ENCODE peak calls at places on chromosomes 13 and 19, in nine cellular contexts. X, D, B, K, S, C, O, Q and Z are unnamed samples.

GRCh38 chr19:21698215-21698614 is 69.2 kb downstream of the ZNF100 start:
- DNase-seq in X (no peak), D (no peak), B (no peak), K (no peak), S (no peak), C (peak), O (peak), Q (no peak), Z (no peak)

GRCh38 chr19:35404879-35405622 is 34.2 kb downstream of the GPR42 start:
- DNase-seq in X (peak), D (no peak), B (peak), K (no peak), S (no peak), C (peak), O (no peak), Q (no peak), Z (no peak)

GRCh38 chr13:23696610-23697009 is 126.4 kb downstream of the TNFRSF19 start:
- DNase-seq in X (no peak), D (no peak), B (no peak), K (no peak), S (no peak), C (no peak), O (no peak), Q (no peak), Z (no peak)

GRCh38 chr13:41544824-41545707 is 87.7 kb downstream of the RGCC start:
- DNase-seq in X (no peak), D (no peak), B (no peak), K (no peak), S (no peak), C (no peak), O (no peak), Q (no peak), Z (no peak)

GRCh38 chr13:34340534-34340933 is 522.6 kb downstream of the RFC3 start:
- DNase-seq in X (no peak), D (no peak), B (peak), K (no peak), S (no peak), C (no peak), O (no peak), Q (peak), Z (no peak)

GRCh38 chr13:50065712-50066111 is 50.5 kb downstream of the KCNRG start:
- DNase-seq in X (no peak), D (no peak), B (no peak), K (no peak), S (no peak), C (no peak), O (no peak), Q (no peak), Z (no peak)

GRCh38 chr13:25249001-25249543 is 38.2 kb downstream of the MTMR6 start:
- DNase-seq in X (no peak), D (no peak), B (peak), K (no peak), S (no peak), C (no peak), O (peak), Q (no peak), Z (no peak)

GRCh38 chr19:48121909-48122371 is 11.3 kb upstream of the PLA2G4C start:
- DNase-seq in X (no peak), D (no peak), B (no peak), K (no peak), S (peak), C (no peak), O (no peak), Q (peak), Z (peak)

GRCh38 chr13:99008577-99008976 is 30.7 kb upstream of the DOCK9 start:
- DNase-seq in X (no peak), D (no peak), B (no peak), K (no peak), S (no peak), C (no peak), O (peak), Q (no peak), Z (no peak)

GRCh38 chr19:47699360-47699917 is 13.8 kb upstream of the EHD2 start:
- DNase-seq in X (peak), D (no peak), B (peak), K (peak), S (peak), C (peak), O (peak), Q (no peak), Z (peak)

GRCh38 chr19:29664753-29665214 is 477 bp upstream of the PLEKHF1 start:
- DNase-seq in X (no peak), D (no peak), B (no peak), K (no peak), S (no peak), C (no peak), O (no peak), Q (no peak), Z (no peak)

GRCh38 chr13:96940961-96941360 is 53.3 kb downstream of the OXGR1 start:
- DNase-seq in X (no peak), D (no peak), B (no peak), K (no peak), S (no peak), C (no peak), O (no peak), Q (no peak), Z (no peak)

GRCh38 chr19:47161876-47162489 is 31.3 kb downstream of the SAE1 start:
- DNase-seq in X (no peak), D (no peak), B (no peak), K (no peak), S (no peak), C (no peak), O (no peak), Q (no peak), Z (no peak)

GRCh38 chr13:59513686-59514085 is 650.0 kb downstream of the DIAPH3 start:
- DNase-seq in X (no peak), D (no peak), B (no peak), K (no peak), S (no peak), C (no peak), O (no peak), Q (no peak), Z (no peak)

GRCh38 chr13:113110048-113110851 is 4.7 kb downstream of the F7 start:
- DNase-seq in X (peak), D (peak), B (no peak), K (peak), S (no peak), C (no peak), O (no peak), Q (no peak), Z (peak)

GRCh38 chr19:41325947-41326706 is 16.2 kb downstream of the CCDC97 start:
- DNase-seq in X (no peak), D (peak), B (no peak), K (no peak), S (no peak), C (no peak), O (no peak), Q (no peak), Z (peak)

GRCh38 chr19:38251564-38252051 is 4.6 kb downstream of the PPP1R14A start:
- DNase-seq in X (peak), D (peak), B (no peak), K (peak), S (no peak), C (no peak), O (no peak), Q (no peak), Z (no peak)

GRCh38 chr19:14545716-14546082 is 16.3 kb downstream of the TECR start:
- DNase-seq in X (no peak), D (no peak), B (no peak), K (no peak), S (no peak), C (no peak), O (no peak), Q (no peak), Z (no peak)

GRCh38 chr13:75214846-75215245 is 267.1 kb downstream of the TBC1D4 start:
- DNase-seq in X (no peak), D (no peak), B (no peak), K (no peak), S (no peak), C (no peak), O (no peak), Q (no peak), Z (no peak)

GRCh38 chr19:16830679-16831078 is 1.5 kb downstream of the SIN3B start:
- DNase-seq in X (no peak), D (no peak), B (no peak), K (no peak), S (no peak), C (no peak), O (no peak), Q (no peak), Z (no peak)

GRCh38 chr13:23715092-23715761 is 145.0 kb downstream of the TNFRSF19 start:
- DNase-seq in X (no peak), D (no peak), B (no peak), K (no peak), S (no peak), C (no peak), O (no peak), Q (no peak), Z (no peak)

GRCh38 chr13:51524312-51524711 is 60.0 kb upstream of the WDFY2 start:
- DNase-seq in X (no peak), D (peak), B (peak), K (no peak), S (no peak), C (no peak), O (no peak), Q (no peak), Z (no peak)

GRCh38 chr13:61508936-61509335 is 93.3 kb upstream of the PCDH20 start:
- DNase-seq in X (no peak), D (no peak), B (no peak), K (no peak), S (no peak), C (no peak), O (no peak), Q (no peak), Z (no peak)

GRCh38 chr19:15622991-15623390 is 8.0 kb downstream of the CYP4F8 start:
- DNase-seq in X (no peak), D (no peak), B (no peak), K (no peak), S (no peak), C (no peak), O (no peak), Q (no peak), Z (no peak)

GRCh38 chr13:97753269-97753668 is 200.2 kb upstream of the IPO5 start:
- DNase-seq in X (no peak), D (no peak), B (no peak), K (no peak), S (no peak), C (no peak), O (no peak), Q (no peak), Z (no peak)

GRCh38 chr19:839146-839872 is 1.5 kb upstream of the PRTN3 start:
- DNase-seq in X (no peak), D (no peak), B (no peak), K (no peak), S (no peak), C (no peak), O (peak), Q (no peak), Z (no peak)

GRCh38 chr13:92823059-92823458 is 403.5 kb upstream of the GPC6 start:
- DNase-seq in X (no peak), D (no peak), B (no peak), K (no peak), S (no peak), C (no peak), O (no peak), Q (no peak), Z (no peak)

GRCh38 chr13:97712770-97713169 is 240.7 kb upstream of the IPO5 start:
- DNase-seq in X (no peak), D (no peak), B (no peak), K (no peak), S (no peak), C (no peak), O (no peak), Q (no peak), Z (no peak)

GRCh38 chr13:68048802-68049359 is 818.7 kb upstream of the PCDH9 start:
- DNase-seq in X (no peak), D (no peak), B (no peak), K (no peak), S (no peak), C (no peak), O (no peak), Q (no peak), Z (no peak)

GRCh38 chr19:39187552-39187943 is 9.2 kb upstream of the NCCRP1 start:
- DNase-seq in X (no peak), D (no peak), B (no peak), K (no peak), S (no peak), C (no peak), O (no peak), Q (no peak), Z (no peak)

GRCh38 chr13:48094781-48095502 is at the start of gene MED4:
- DNase-seq in X (peak), D (peak), B (peak), K (peak), S (peak), C (peak), O (peak), Q (peak), Z (peak)
- TF ChIP-seq POLR2A in X (peak), D (peak), B (peak), K (no peak), S (peak), C (peak), O (peak), Q (no peak), Z (peak)

DNA sequence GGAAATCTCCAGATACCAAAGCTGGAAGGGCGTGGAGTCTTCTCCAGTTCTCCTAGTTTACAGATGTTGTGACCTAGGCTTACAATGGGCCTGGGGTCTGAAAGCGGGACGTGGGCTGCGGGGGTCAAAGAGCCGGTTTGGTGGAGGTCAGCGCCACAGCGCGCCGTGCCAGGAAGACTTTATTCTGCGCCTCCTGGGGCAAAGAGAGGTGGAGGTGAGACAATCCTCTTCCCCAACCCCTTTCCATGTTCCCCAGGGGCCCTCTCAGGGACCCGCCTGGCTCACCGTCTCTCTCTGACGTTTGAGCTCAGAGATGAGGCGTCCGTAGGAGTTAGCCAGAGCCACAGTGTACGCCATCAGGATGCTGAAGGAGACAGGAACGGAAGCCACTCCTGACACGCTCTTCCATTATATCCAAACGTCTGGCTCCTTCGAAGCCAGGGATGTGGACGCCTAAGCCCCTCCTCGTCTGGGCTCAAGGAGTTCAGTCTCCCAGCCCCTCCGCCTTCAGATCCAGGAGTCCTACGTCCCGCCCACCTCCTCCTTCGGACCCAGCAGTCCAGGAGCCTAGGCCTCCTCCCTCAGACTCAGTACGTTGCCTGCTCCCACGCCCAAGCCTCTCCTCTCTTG is 776 bp upstream of the LENG1 start:
- DNase-seq in X (no peak), D (no peak), B (no peak), K (no peak), S (no peak), C (no peak), O (peak), Q (no peak), Z (peak)
- TF ChIP-seq POLR2A in X (no peak), D (no peak), B (no peak), K (no peak), S (no peak), C (peak), O (no peak), Q (no peak), Z (no peak)

GRCh38 chr13:64078025-64078424 is 2662.4 kb upstream of the PCDH20 start:
- DNase-seq in X (no peak), D (no peak), B (no peak), K (no peak), S (no peak), C (no peak), O (no peak), Q (no peak), Z (no peak)
- TF ChIP-seq POLR2A in X (no peak), D (no peak), B (no peak), K (no peak), S (no peak), C (no peak), O (no peak), Q (no peak), Z (no peak)

DNA sequence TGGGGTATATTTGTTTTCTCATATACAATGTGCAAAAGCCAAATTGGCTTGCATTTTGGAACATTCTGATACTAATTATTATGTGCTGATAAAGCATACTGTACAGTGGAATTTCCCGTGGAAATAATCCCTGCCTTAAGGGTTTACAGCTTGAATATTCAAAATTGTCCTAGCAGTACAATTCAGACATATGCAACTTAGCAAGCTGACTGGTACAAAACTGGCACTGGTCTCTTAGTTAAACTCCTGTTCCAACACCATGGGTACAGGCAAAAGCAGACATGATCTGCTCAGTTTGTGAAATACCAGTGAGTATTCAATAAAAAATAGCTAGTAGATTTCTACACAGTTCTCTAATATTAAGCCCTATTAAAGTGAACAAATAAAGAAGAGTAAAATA is 373.4 kb downstream of the SLITRK1 start:
- DNase-seq in X (no peak), D (no peak), B (no peak), K (no peak), S (no peak), C (no peak), O (no peak), Q (no peak), Z (no peak)
- TF ChIP-seq POLR2A in X (no peak), D (no peak), B (no peak), K (no peak), S (no peak), C (no peak), O (no peak), Q (no peak), Z (no peak)

GRCh38 chr19:6413291-6413690 is 11.3 kb downstream of the KHSRP start:
- DNase-seq in X (no peak), D (no peak), B (no peak), K (no peak), S (no peak), C (no peak), O (no peak), Q (no peak), Z (no peak)

GRCh38 chr19:6415592-6416190 is 8.9 kb downstream of the KHSRP start:
- DNase-seq in X (no peak), D (no peak), B (no peak), K (no peak), S (no peak), C (no peak), O (no peak), Q (no peak), Z (no peak)

GRCh38 chr19:6416658-6417405 is 7.8 kb downstream of the KHSRP start:
- DNase-seq in X (no peak), D (no peak), B (no peak), K (no peak), S (no peak), C (no peak), O (no peak), Q (no peak), Z (no peak)

GRCh38 chr19:6414033-6414643 is 10.5 kb downstream of the KHSRP start:
- DNase-seq in X (no peak), D (no peak), B (no peak), K (no peak), S (no peak), C (no peak), O (no peak), Q (no peak), Z (no peak)

GRCh38 chr19:6414793-6415591 is 9.6 kb downstream of the KHSRP start:
- DNase-seq in X (no peak), D (no peak), B (no peak), K (no peak), S (no peak), C (no peak), O (no peak), Q (no peak), Z (no peak)
- TF ChIP-seq POLR2A in X (no peak), D (no peak), B (no peak), K (no peak), S (no peak), C (no peak), O (no peak), Q (no peak), Z (no peak)

DNA sequence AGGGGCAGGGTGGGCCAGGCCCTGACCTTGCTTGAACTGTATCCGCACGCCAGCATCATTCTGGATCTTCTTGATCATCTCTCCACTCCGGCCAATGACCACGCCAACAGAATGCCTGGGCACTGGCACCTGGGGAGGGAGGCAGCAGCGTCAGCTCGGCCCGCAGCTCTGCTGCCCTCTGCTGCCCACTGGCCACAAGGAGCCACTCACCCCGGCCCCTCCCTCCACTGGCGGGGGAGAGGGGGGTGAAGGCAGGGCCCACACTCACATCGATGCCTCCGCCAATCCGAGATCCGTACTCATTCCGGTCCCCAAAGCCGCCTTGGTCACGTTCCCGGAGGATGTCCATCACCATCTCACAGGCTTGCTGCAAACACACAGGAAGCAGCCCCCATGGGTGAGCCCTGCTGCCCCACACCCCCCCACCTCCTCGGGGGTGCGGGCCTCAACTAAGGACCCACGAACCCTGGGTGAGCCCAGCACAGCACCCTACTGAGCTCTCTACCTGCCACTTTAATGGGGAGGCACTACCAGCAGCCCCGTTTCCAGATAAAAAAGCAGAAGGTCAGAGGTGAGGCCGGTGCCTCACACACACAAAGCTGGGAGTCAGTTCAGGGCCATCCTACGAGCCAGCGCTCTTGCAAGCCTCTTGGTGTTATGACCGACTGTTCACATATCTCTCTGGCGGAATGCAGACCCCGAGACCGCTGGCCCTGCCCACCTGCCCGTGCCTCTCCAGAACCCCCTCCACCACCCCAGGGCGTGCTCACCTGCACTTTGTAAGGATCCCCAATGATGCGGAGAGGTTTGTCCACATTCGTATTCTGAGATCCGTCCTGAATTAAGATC is 6.7 kb downstream of the KHSRP start:
- DNase-seq in X (no peak), D (no peak), B (peak), K (no peak), S (no peak), C (no peak), O (no peak), Q (no peak), Z (no peak)
- TF ChIP-seq POLR2A in X (no peak), D (no peak), B (no peak), K (no peak), S (no peak), C (no peak), O (no peak), Q (no peak), Z (no peak)

DNA sequence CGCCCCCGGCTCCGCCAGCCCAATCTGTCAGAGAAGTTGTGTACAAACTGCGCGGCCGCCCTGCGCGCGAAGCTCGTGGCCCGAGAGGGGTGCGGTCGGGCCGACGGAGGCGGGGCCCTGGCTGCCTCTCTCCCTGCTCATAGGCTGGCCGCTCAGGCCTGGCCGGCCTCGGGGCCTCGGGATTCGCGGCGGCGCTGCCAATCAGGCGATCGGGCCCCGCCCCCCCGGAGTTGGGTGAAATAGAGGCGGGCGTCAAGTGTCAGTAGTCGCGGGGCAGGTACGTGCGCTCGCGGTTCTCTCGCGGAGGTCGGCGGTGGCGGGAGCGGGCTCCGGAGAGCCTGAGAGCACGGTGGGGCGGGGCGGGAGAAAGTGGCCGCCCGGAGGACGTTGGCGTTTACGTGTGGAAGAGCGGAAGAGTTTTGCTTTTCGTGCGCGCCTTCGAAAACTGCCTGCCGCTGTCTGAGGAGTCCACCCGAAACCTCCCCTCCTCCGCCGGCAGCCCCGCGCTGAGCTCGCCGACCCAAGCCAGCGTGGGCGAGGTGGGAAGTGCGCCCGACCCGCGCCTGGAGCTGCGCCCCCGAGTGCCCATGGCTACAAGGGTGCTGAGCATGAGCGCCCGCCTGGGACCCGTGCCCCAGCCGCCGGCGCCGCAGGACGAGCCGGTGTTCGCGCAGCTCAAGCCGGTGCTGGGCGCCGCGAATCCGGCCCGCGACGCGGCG is at the start of gene KLF5:
- DNase-seq in X (peak), D (peak), B (peak), K (peak), S (peak), C (peak), O (peak), Q (peak), Z (peak)
- TF ChIP-seq POLR2A in X (peak), D (peak), B (peak), K (peak), S (peak), C (peak), O (peak), Q (no peak), Z (no peak)

GRCh38 chr19:58002384-58003152 is at the start of gene ZNF606:
- DNase-seq in X (peak), D (peak), B (peak), K (peak), S (peak), C (peak), O (peak), Q (peak), Z (peak)
- TF ChIP-seq POLR2A in X (peak), D (peak), B (peak), K (no peak), S (peak), C (peak), O (no peak), Q (no peak), Z (no peak)